ENCODE peak calls at places on chromosomes 7 and 10, in five cellular contexts. L is adrenal gland, F is transverse colon, N is IMR-90, M is uterus. U is an unnamed sample.

GRCh38 chr7:86999737-87000136 is 59.7 kb downstream of the ELAPOR2 start:
- DNase-seq in N (no peak), L (no peak), M (no peak), F (no peak), U (no peak)

GRCh38 chr7:149621776-149622175 is 124.2 kb upstream of the ZNF746 start:
- DNase-seq in L (no peak), F (no peak), N (no peak), M (no peak), U (no peak)

GRCh38 chr10:131444286-131444685 is 132.8 kb upstream of the TCERG1L start:
- DNase-seq in F (no peak), M (no peak), N (no peak), L (no peak), U (no peak)

GRCh38 chr10:51615764-51616298 is 83.6 kb downstream of the CSTF2T start:
- DNase-seq in M (no peak), N (no peak), F (no peak), L (no peak), U (no peak)

GRCh38 chr7:156061689-156062255 is 249.5 kb upstream of the SHH start:
- DNase-seq in M (no peak), L (no peak), N (no peak), F (no peak), U (no peak)

GRCh38 chr7:15507235-15507634 is 54.6 kb downstream of the AGMO start:
- DNase-seq in L (no peak), F (no peak), N (no peak), M (no peak), U (no peak)

GRCh38 chr7:130369110-130369711 is 11.1 kb upstream of the CPA1 start:
- DNase-seq in L (peak; percentile 92), N (peak; percentile 75), F (no peak), M (no peak), U (no peak)

GRCh38 chr10:123019264-123019663 is 10.5 kb downstream of the ACADSB start:
- DNase-seq in L (peak; percentile 13), N (no peak), M (no peak), F (no peak), U (no peak)

GRCh38 chr10:76285012-76285411 is 853.6 kb downstream of the LRMDA start:
- DNase-seq in N (peak; percentile 88), M (no peak), F (no peak), L (no peak), U (no peak)

GRCh38 chr7:137944168-137944567 is 57.7 kb downstream of the CREB3L2 start:
- DNase-seq in F (no peak), L (no peak), M (no peak), N (peak; percentile 95), U (no peak)

GRCh38 chr10:94546058-94546595 is 539 bp downstream of the HELLS start:
- DNase-seq in N (peak; percentile 16), F (no peak), M (no peak), L (no peak), U (no peak)

GRCh38 chr7:107046511-107047259 is 2.2 kb downstream of the PRKAR2B start:
- DNase-seq in M (no peak), N (no peak), F (no peak), L (no peak), U (no peak)

GRCh38 chr7:107152011-107152410 is 16.8 kb upstream of the HBP1 start:
- DNase-seq in N (peak; percentile 74), M (no peak), L (no peak), F (no peak), U (no peak)

GRCh38 chr7:78055579-78055978 is 257.0 kb downstream of the PHTF2 start:
- DNase-seq in N (no peak), F (no peak), L (no peak), M (no peak), U (no peak)

GRCh38 chr10:50596897-50597296 is 26.9 kb downstream of the SGMS1 start:
- DNase-seq in L (no peak), N (no peak), M (no peak), F (no peak), U (no peak)

GRCh38 chr7:27168265-27168947 is 3.1 kb upstream of the HOXA9 start:
- DNase-seq in F (no peak), N (no peak), M (peak; percentile 78), L (no peak), U (no peak)

GRCh38 chr10:59317066-59317465 is 45.3 kb downstream of the FAM13C start:
- DNase-seq in L (no peak), N (no peak), F (no peak), M (no peak), U (no peak)

GRCh38 chr10:11498399-11498798 is 113.1 kb downstream of the USP6NL start:
- DNase-seq in N (no peak), F (no peak), L (no peak), M (no peak), U (no peak)

GRCh38 chr7:76037310-76037709 is 10.5 kb downstream of the STYXL1 start:
- DNase-seq in F (no peak), L (peak; percentile 85), M (no peak), N (peak; percentile 92), U (no peak)

GRCh38 chr7:134693256-134693655 is 46.6 kb downstream of the BPGM start:
- DNase-seq in L (no peak), F (no peak), M (peak; percentile 88), N (peak; percentile 96), U (no peak)

GRCh38 chr10:74322565-74322964 is 171.5 kb downstream of the ADK start:
- DNase-seq in F (no peak), L (no peak), M (no peak), N (no peak), U (no peak)

GRCh38 chr7:99033765-99034164 is 110.1 kb downstream of the SMURF1 start:
- DNase-seq in F (no peak), L (no peak), N (no peak), M (no peak), U (no peak)
- TF ChIP-seq POLR2A in F (no peak), L (no peak), N (no peak), M (no peak), U (no peak)

GRCh38 chr10:121574519-121575170 is 23.6 kb downstream of the FGFR2 start:
- DNase-seq in F (no peak), N (no peak), M (no peak), L (no peak), U (no peak)
- H3K4me1 ChIP-seq in F (peaks cover 48% of the 10 kb centered on the region), N (no peaks in the 10 kb centered on the region), M (no peaks in the 10 kb centered on the region), L (no peaks in the 10 kb centered on the region), U (peaks cover 8% of the 10 kb centered on the region)

DNA sequence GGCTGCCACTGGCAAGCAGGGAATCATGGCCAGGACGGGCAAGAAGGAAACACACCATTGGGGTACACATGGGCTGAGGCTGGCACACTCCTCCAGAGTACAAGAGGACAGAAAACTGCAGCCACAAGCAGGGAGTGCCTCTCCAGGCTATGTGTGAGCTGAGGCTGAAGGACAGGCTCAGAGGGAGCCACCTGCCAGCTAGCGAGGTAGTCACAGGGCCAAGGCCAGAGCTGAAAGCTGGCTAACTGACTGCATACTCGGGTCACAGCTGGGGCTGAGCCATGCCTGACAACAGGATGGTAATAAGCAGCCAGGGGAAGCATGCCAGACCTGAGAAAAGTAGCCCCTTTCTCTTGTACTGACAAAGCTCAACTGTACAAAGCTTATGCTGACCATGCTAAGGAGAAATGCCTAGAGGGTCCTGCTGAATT is 52.0 kb downstream of the KIF5B start:
- DNase-seq in F (peak; percentile 11), M (no peak), N (no peak), L (peak; percentile 94), U (no peak)
- TF ChIP-seq POLR2A in F (no peak), M (no peak), N (no peak), L (peak; percentile 75), U (no peak)

GRCh38 chr10:14535497-14536199 is 204.9 kb upstream of the FRMD4A start:
- DNase-seq in N (no peak), M (no peak), L (no peak), F (no peak), U (no peak)
- H3K4me1 ChIP-seq in N (peaks cover 38% of the 10 kb centered on the region), M (no peaks in the 10 kb centered on the region), L (peaks cover 8% of the 10 kb centered on the region), F (peaks cover 39% of the 10 kb centered on the region), U (no peaks in the 10 kb centered on the region)

DNA sequence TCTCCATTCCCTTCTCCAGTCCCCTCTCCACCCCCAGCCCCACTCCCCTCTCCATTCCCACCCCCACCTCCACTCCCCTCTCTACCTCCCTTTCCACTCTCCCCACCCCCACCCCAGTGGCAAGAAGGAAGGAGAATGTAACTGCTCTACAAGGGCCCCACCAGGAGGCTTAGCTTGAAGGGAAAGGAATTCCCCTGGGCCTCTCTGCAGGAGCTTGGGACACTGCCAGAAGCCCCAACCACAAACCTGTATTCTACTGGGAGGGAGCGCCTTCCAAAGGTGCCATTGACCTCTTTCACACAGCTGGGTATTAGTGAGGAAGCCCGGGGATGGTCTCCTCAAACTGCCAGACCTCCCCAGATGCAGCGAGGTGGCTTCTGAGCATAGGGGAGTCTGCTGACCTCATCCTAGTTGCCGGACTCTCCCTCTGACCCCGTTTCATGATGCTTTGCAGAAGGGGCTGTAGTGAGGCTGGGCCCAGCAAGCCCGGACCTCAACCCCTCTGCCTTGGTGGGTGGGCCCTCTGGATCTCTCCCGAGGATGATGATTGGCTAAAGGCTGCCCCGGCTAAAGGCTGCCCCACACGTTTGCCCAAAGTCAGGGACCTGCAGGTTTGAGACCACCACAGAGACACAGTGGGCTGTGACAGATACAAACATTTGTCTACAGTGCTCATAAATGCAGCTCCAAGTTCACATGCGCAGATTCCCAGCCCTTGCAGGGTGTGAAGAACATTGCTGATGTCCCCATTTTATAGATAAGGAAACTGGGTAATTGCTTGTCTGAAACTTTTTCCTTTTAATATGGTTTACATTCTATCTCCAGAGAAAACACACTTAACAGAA is 2.9 kb downstream of the DEPP1 start:
- DNase-seq in F (peak; percentile 51), L (peak; percentile 33), N (peak; percentile 76), M (peak; percentile 77), U (no peak)
- TF ChIP-seq POLR2A in F (peak; percentile 3), L (no peak), N (no peak), M (no peak), U (no peak)

DNA sequence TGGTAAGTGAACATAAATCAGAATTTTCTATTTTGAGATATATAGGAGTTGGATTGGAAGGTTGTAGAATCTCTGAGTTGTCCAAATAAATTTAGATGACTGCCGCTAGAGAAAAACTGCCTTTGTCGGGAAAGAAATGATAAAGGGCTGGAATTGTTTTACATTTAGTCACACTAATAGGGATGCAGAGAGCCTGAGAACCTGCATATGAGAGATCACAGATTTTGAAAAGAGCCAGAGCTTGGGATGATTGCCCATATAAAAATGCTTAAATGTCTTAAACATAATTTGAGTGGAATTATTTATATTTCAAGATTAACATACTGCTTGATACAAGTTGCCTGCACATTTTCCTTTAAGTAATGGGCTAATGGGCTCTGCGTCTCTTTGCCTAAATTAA is 660.5 kb downstream of the NRG3 start:
- DNase-seq in N (no peak), L (no peak), F (no peak), M (no peak), U (no peak)
- H3K4me1 ChIP-seq in N (no peaks in the 10 kb centered on the region), L (no peaks in the 10 kb centered on the region), F (no peaks in the 10 kb centered on the region), M (no peaks in the 10 kb centered on the region), U (no peaks in the 10 kb centered on the region)

GRCh38 chr10:97334370-97335175 is at the start of gene FRAT2:
- DNase-seq in F (peak; percentile 94), L (peak; percentile 93), N (peak; percentile 91), M (peak; percentile 89), U (peak; percentile 54)
- TF ChIP-seq POLR2A in F (peak; percentile 96), L (peak; percentile 95), N (peak; percentile 73), M (peak; percentile 76), U (peak; percentile 94)

GRCh38 chr7:50707607-50708006 is 75.1 kb downstream of the GRB10 start:
- DNase-seq in L (no peak), N (no peak), F (no peak), M (no peak), U (no peak)
- H3K4me1 ChIP-seq in L (no peaks in the 10 kb centered on the region), N (peaks cover 4% of the 10 kb centered on the region), F (peaks cover 11% of the 10 kb centered on the region), M (no peaks in the 10 kb centered on the region), U (peaks cover 19% of the 10 kb centered on the region)